ENCODE peak calls at places on chromosomes 13 and 19, in five cellular contexts. I is IMR-90; T is suprapubic skin; E is cardiac muscle cell; N is CD4-positive, alpha-beta memory T cell. O is an unnamed sample.

GRCh38 chr19:16896913-16897571 is 8.2 kb downstream of the F2RL3 start:
- DNase-seq in I (peak; percentile 91), T (peak; percentile 96), E (peak; percentile 97), N (peak; percentile 32), O (peak; percentile 95)

GRCh38 chr13:57409121-57409520 is 222.4 kb upstream of the PCDH17 start:
- DNase-seq in I (no peak), T (no peak), E (peak; percentile 6), N (no peak), O (no peak)

GRCh38 chr19:6055013-6055795 is 55.1 kb downstream of the RFX2 start:
- DNase-seq in I (no peak), T (peak; percentile 17), E (no peak), N (no peak), O (no peak)

GRCh38 chr13:59680429-59681024 is 483.2 kb downstream of the DIAPH3 start:
- DNase-seq in I (peak; percentile 33), T (no peak), E (peak; percentile 39), N (peak; percentile 19), O (no peak)

GRCh38 chr13:66099825-66100224 is 1130.3 kb downstream of the PCDH9 start:
- DNase-seq in I (no peak), T (no peak), E (no peak), N (no peak), O (no peak)

GRCh38 chr13:45257638-45258338 is 56.9 kb upstream of the KCTD4 start:
- DNase-seq in I (peak; percentile 54), T (no peak), E (no peak), N (no peak), O (no peak)

GRCh38 chr13:73141292-73141771 is 82.5 kb downstream of the KLF5 start:
- DNase-seq in I (peak; percentile 15), T (no peak), E (peak; percentile 16), N (no peak), O (peak; percentile 66)

GRCh38 chr13:50512602-50513527 is 330.6 kb downstream of the DLEU7 start:
- DNase-seq in I (peak; percentile 61), T (no peak), E (peak; percentile 17), N (peak; percentile 36), O (peak; percentile 71)

GRCh38 chr19:53102701-53103140 is 501 bp downstream of the ZNF160 start:
- DNase-seq in I (peak; percentile 31), T (peak; percentile 71), E (peak; percentile 61), N (peak; percentile 32), O (peak; percentile 45)

GRCh38 chr13:21033866-21034601 is 27.4 kb downstream of the LATS2 start:
- DNase-seq in I (no peak), T (no peak), E (no peak), N (no peak), O (peak; percentile 35)

DNA sequence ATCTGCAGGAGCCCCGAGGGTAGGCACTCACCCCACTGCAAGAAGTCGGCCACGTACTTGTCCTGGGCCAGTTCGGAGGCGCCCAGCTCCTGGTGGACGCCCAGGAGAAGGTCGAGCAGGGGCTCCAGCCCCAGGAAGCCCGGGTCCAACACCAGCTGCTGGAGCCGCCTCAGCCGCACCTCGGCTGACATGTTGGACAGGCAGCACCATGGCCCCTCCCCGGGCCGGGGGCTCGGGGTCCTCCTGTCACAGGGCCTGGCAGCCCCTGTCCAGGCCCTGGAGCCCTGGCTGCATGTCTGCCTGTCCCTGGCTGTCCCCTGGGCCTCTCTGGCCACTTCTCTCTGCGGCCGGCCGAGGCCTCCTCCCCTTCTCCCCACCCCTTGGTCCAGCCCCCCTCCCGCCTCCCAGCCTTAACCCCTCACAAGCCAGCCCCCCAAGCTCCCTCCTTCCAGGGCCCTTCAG is at the start of gene DMPK:
- DNase-seq in I (no peak), T (no peak), E (peak; percentile 77), N (no peak), O (peak; percentile 78)
- H3K4me3 ChIP-seq in I (peak within 1 kb of the TSS; percentile 33), T (peak within 1 kb of the TSS; percentile 51), E (peak within 1 kb of the TSS; percentile 36), N (no peak within 1 kb of the TSS), O (peak within 1 kb of the TSS; percentile 84)

GRCh38 chr19:47610902-47611301 is 2.0 kb downstream of the BICRA start:
- DNase-seq in I (no peak), T (no peak), E (no peak), N (no peak), O (no peak)

GRCh38 chr19:47615714-47616113 is 6.8 kb downstream of the BICRA start:
- DNase-seq in I (no peak), T (no peak), E (no peak), N (no peak), O (no peak)

GRCh38 chr19:47615230-47615629 is 6.3 kb downstream of the BICRA start:
- DNase-seq in I (no peak), T (no peak), E (no peak), N (no peak), O (no peak)

GRCh38 chr19:47614559-47614958 is 5.6 kb downstream of the BICRA start:
- DNase-seq in I (no peak), T (no peak), E (no peak), N (no peak), O (no peak)

GRCh38 chr19:47613165-47614146 is 4.5 kb downstream of the BICRA start:
- DNase-seq in I (peak; percentile 70), T (no peak), E (peak; percentile 60), N (no peak), O (no peak)
- H3K4me1 ChIP-seq in I (peaks cover 19% of the 10 kb centered on the region), T (peaks cover 45% of the 10 kb centered on the region), E (peaks cover 11% of the 10 kb centered on the region), N (peaks cover 42% of the 10 kb centered on the region), O (no peaks in the 10 kb centered on the region)

DNA sequence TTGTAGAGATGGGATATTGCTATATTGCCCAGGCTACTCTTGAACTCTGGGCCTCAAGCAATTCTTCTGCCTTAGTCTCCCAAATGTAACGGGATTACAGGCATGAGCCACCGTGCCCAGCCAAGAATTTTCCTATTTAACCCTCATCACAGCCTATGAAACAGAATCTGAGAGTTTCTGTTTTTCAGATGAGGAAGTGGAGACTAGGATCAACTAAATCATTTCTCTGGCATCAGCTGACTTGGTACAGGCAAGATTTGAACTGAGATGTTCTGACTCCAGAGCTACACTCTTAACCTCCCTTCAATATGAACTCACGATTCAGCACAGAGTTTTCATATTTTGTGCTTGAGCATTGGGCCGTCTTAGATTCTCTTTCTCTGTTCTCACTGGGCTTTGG is 8.1 kb downstream of the ZNF460 start:
- DNase-seq in I (no peak), T (no peak), E (no peak), N (no peak), O (no peak)
- H3K9me3 ChIP-seq in I (peaks cover 23% of the 10 kb centered on the region), T (no peaks in the 10 kb centered on the region), E (no peaks in the 10 kb centered on the region), N (peaks cover 20% of the 10 kb centered on the region), O (no peaks in the 10 kb centered on the region)

GRCh38 chr19:35936738-35937268 is 629 bp downstream of the LRFN3 start:
- DNase-seq in I (no peak), T (no peak), E (no peak), N (no peak), O (no peak)

GRCh38 chr19:35935911-35936737 is at the start of gene LRFN3:
- DNase-seq in I (peak; percentile 66), T (peak; percentile 76), E (peak; percentile 93), N (peak; percentile 33), O (peak; percentile 87)

GRCh38 chr19:35939307-35940077 is 3.3 kb downstream of the LRFN3 start:
- DNase-seq in I (no peak), T (no peak), E (no peak), N (no peak), O (no peak)

GRCh38 chr19:35938282-35939224 is 2.4 kb downstream of the LRFN3 start:
- DNase-seq in I (no peak), T (no peak), E (no peak), N (no peak), O (no peak)

DNA sequence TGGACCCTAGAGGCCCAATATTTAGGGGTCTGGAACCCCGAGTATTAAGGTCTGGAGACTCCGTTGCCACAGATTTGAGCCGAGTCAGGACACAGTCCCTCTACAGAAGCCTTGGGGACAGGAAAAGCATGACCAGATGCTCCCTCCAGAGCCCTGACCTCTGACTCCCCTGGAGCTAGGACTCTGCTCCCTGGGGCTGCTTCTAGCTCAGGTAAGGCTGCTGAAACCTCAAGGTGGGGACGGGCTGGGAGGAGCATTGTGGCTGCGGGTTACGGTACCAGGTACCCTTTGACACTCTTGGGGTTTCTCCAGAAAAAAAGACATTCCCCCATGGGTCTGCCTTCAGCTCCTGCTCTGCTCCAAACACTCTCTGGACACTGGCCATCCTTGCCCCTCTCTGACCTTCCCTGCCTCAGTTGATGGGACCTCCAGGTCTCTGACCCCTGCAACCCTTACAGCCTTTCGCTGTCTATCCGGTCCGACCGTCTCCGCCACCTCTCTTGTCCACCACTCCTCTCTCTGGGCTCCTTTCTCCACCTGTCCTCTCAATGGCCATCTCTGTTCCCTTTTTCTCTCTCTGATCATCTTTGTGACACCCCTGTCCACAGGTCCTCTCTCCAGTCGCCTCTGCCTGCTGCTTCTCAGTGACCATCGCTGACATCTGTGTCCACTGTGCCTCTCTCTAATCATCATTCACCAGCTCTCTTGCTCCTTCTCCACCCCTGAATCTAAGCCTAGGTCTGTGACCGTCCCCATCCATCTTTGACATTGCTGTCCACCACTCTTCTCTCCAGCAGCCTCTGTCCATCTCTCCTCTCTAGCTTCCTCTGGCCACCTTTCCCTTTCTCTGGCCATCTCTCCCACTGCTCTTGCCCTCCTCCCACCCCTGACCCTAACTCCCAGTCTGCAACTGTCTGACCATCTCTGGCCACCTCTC is 1.4 kb downstream of the LRFN3 start:
- DNase-seq in I (no peak), T (no peak), E (no peak), N (no peak), O (no peak)
- H3K4me3 ChIP-seq in I (peak overlapping the region; percentile 80), T (peak overlapping the region; percentile 73), E (peak overlapping the region; percentile 93), N (peak overlapping the region; percentile 42), O (peak overlapping the region; percentile 61)

O was measured in SJCRH30.